ENCODE peak calls at places on chromosomes 3 and 15, in ten cellular contexts. I, A, S, Q, O, B, G, X, H and P are unnamed samples.

GRCh38 chr3:131033480-131034080 is 6.9 kb downstream of the NEK11 start:
- DNase-seq in I (peak), A (peak), S (peak), Q (no peak), O (no peak), B (peak), G (peak), X (no peak), H (peak), P (peak)

GRCh38 chr3:108017587-108017986 is 73.2 kb downstream of the CD47 start:
- DNase-seq in I (no peak), A (no peak), S (peak), Q (no peak), O (no peak), B (no peak), G (no peak), X (no peak), H (no peak), P (peak)

GRCh38 chr3:54836876-54837275 is 91.0 kb downstream of the LRTM1 start:
- DNase-seq in I (no peak), A (no peak), S (no peak), Q (peak), O (no peak), B (no peak), G (no peak), X (no peak), H (no peak), P (no peak)

GRCh38 chr15:92803852-92804609 is 96.1 kb upstream of the CHD2 start:
- DNase-seq in I (peak), A (peak), S (peak), Q (peak), O (no peak), B (peak), G (no peak), X (peak), H (peak), P (no peak)

GRCh38 chr3:18302517-18302916 is 122.6 kb downstream of the SATB1 start:
- DNase-seq in I (peak), A (peak), S (peak), Q (no peak), O (no peak), B (peak), G (no peak), X (no peak), H (no peak), P (no peak)

GRCh38 chr15:90829942-90830440 is 38.4 kb upstream of the FURIN start:
- DNase-seq in I (no peak), A (no peak), S (no peak), Q (peak), O (no peak), B (no peak), G (peak), X (no peak), H (peak), P (no peak)

GRCh38 chr3:64340636-64341240 is 115.5 kb upstream of the PRICKLE2 start:
- DNase-seq in I (peak), A (no peak), S (no peak), Q (no peak), O (no peak), B (peak), G (no peak), X (no peak), H (no peak), P (no peak)

GRCh38 chr15:59224474-59224873 is 17.8 kb downstream of the LDHAL6B start:
- DNase-seq in I (no peak), A (no peak), S (peak), Q (no peak), O (no peak), B (no peak), G (no peak), X (no peak), H (no peak), P (no peak)

GRCh38 chr3:141262306-141262705 is 30.7 kb downstream of the PXYLP1 start:
- DNase-seq in I (peak), A (no peak), S (no peak), Q (no peak), O (no peak), B (peak), G (no peak), X (peak), H (no peak), P (no peak)

GRCh38 chr3:122077293-122078234 is 22.4 kb downstream of the CD86 start:
- DNase-seq in I (no peak), A (no peak), S (no peak), Q (no peak), O (no peak), B (no peak), G (no peak), X (no peak), H (no peak), P (no peak)

GRCh38 chr15:84079885-84080777 is 155.4 kb upstream of the GOLGA6L4 start:
- DNase-seq in I (peak), A (no peak), S (peak), Q (peak), O (peak), B (peak), G (peak), X (no peak), H (peak), P (peak)